ENCODE peak calls at places on chromosome 15, in six cellular contexts. One of them, this sample, is unnamed.
A peak's percentile ranks its signal among the peaks of the same experiment; 100 is the strongest.

GRCh38 chr15:90351479-90352108 is 490 bp upstream of the ZNF774 start:
- DNase-seq in progenitor cell of endocrine pancreas: no peak
- DNase-seq in WERI-Rb-1: no peak
- DNase-seq in PC-3: no peak
- DNase-seq in upper lobe of right lung: peak; percentile 66
- DNase-seq in MM.1S: no peak
- DNase-seq in this sample: peak; percentile 26

GRCh38 chr15:90895571-90896117 is 7.5 kb upstream of the MAN2A2 start:
- DNase-seq in WERI-Rb-1: peak; percentile 92
- DNase-seq in upper lobe of right lung: no peak
- DNase-seq in MM.1S: no peak
- DNase-seq in progenitor cell of endocrine pancreas: no peak
- DNase-seq in PC-3: no peak
- DNase-seq in this sample: no peak

GRCh38 chr15:74365619-74366445 is 1.6 kb downstream of the CYP11A1 start:
- DNase-seq in PC-3: no peak
- DNase-seq in progenitor cell of endocrine pancreas: peak; percentile 42
- DNase-seq in upper lobe of right lung: peak; percentile 77
- DNase-seq in WERI-Rb-1: no peak
- DNase-seq in MM.1S: peak; percentile 48
- DNase-seq in this sample: peak; percentile 68

GRCh38 chr15:25859838-25860645 is 3.1 kb downstream of the ATP10A start:
- DNase-seq in WERI-Rb-1: no peak
- DNase-seq in PC-3: peak; percentile 21
- DNase-seq in progenitor cell of endocrine pancreas: no peak
- DNase-seq in upper lobe of right lung: no peak
- DNase-seq in MM.1S: no peak
- DNase-seq in this sample: no peak

GRCh38 chr15:83904107-83904720 is 250.3 kb downstream of the ADAMTSL3 start:
- DNase-seq in WERI-Rb-1: no peak
- DNase-seq in MM.1S: no peak
- DNase-seq in upper lobe of right lung: no peak
- DNase-seq in PC-3: no peak
- DNase-seq in progenitor cell of endocrine pancreas: no peak
- DNase-seq in this sample: no peak

GRCh38 chr15:77499087-77499765 is 78.5 kb downstream of the HMG20A start:
- DNase-seq in upper lobe of right lung: no peak
- DNase-seq in WERI-Rb-1: no peak
- DNase-seq in PC-3: no peak
- DNase-seq in progenitor cell of endocrine pancreas: no peak
- DNase-seq in MM.1S: no peak
- DNase-seq in this sample: no peak

GRCh38 chr15:74983725-74984231 is 11.6 kb upstream of the SCAMP5 start:
- DNase-seq in WERI-Rb-1: no peak
- DNase-seq in progenitor cell of endocrine pancreas: no peak
- DNase-seq in MM.1S: peak; percentile 60
- DNase-seq in PC-3: peak; percentile 56
- DNase-seq in upper lobe of right lung: no peak
- DNase-seq in this sample: no peak

GRCh38 chr15:64151727-64152506 is at the start of gene SNX22:
- DNase-seq in upper lobe of right lung: peak; percentile 78
- DNase-seq in PC-3: no peak
- DNase-seq in MM.1S: peak; percentile 26
- DNase-seq in progenitor cell of endocrine pancreas: peak; percentile 25
- DNase-seq in WERI-Rb-1: no peak
- DNase-seq in this sample: no peak

GRCh38 chr15:38254065-38254883 is 1.6 kb downstream of the SPRED1 start:
- DNase-seq in WERI-Rb-1: peak; percentile 31
- DNase-seq in upper lobe of right lung: no peak
- DNase-seq in progenitor cell of endocrine pancreas: no peak
- DNase-seq in PC-3: peak; percentile 67
- DNase-seq in MM.1S: peak; percentile 78
- DNase-seq in this sample: peak; percentile 63

GRCh38 chr15:68781766-68782588 is 38.7 kb downstream of the ANP32A start:
- DNase-seq in upper lobe of right lung: no peak
- DNase-seq in progenitor cell of endocrine pancreas: no peak
- DNase-seq in WERI-Rb-1: peak; percentile 2
- DNase-seq in PC-3: no peak
- DNase-seq in MM.1S: no peak
- DNase-seq in this sample: no peak

GRCh38 chr15:59255647-59256380 is 49.2 kb downstream of the LDHAL6B start:
- DNase-seq in PC-3: peak; percentile 45
- DNase-seq in upper lobe of right lung: no peak
- DNase-seq in WERI-Rb-1: no peak
- DNase-seq in progenitor cell of endocrine pancreas: no peak
- DNase-seq in MM.1S: no peak
- DNase-seq in this sample: no peak

GRCh38 chr15:58501636-58502178 is 69.9 kb downstream of the LIPC start:
- DNase-seq in upper lobe of right lung: no peak
- DNase-seq in MM.1S: no peak
- DNase-seq in PC-3: no peak
- DNase-seq in progenitor cell of endocrine pancreas: no peak
- DNase-seq in WERI-Rb-1: no peak
- DNase-seq in this sample: no peak

GRCh38 chr15:30953731-30954378 is 37.6 kb downstream of the MTMR10 start:
- DNase-seq in PC-3: peak; percentile 91
- DNase-seq in WERI-Rb-1: no peak
- DNase-seq in MM.1S: no peak
- DNase-seq in progenitor cell of endocrine pancreas: no peak
- DNase-seq in upper lobe of right lung: no peak
- DNase-seq in this sample: no peak

GRCh38 chr15:62648954-62649353 is 393.6 kb upstream of the TPM1 start:
- DNase-seq in WERI-Rb-1: peak; percentile 31
- DNase-seq in upper lobe of right lung: no peak
- DNase-seq in PC-3: peak; percentile 59
- DNase-seq in MM.1S: no peak
- DNase-seq in progenitor cell of endocrine pancreas: no peak
- DNase-seq in this sample: peak; percentile 23

GRCh38 chr15:64022571-64022970 is 23.7 kb downstream of the DAPK2 start:
- DNase-seq in upper lobe of right lung: no peak
- DNase-seq in progenitor cell of endocrine pancreas: no peak
- DNase-seq in MM.1S: no peak
- DNase-seq in WERI-Rb-1: no peak
- DNase-seq in PC-3: no peak
- DNase-seq in this sample: no peak

GRCh38 chr15:34182942-34183341 is 27.0 kb downstream of the KATNBL1 start:
- DNase-seq in progenitor cell of endocrine pancreas: no peak
- DNase-seq in MM.1S: no peak
- DNase-seq in upper lobe of right lung: no peak
- DNase-seq in WERI-Rb-1: no peak
- DNase-seq in PC-3: peak; percentile 27
- DNase-seq in this sample: no peak

GRCh38 chr15:63628123-63628822 is 31.1 kb downstream of the FBXL22 start:
- DNase-seq in progenitor cell of endocrine pancreas: no peak
- DNase-seq in MM.1S: no peak
- DNase-seq in WERI-Rb-1: no peak
- DNase-seq in PC-3: no peak
- DNase-seq in upper lobe of right lung: no peak
- DNase-seq in this sample: no peak

GRCh38 chr15:97101572-97101971 is 771.1 kb downstream of the NR2F2 start:
- DNase-seq in WERI-Rb-1: no peak
- DNase-seq in MM.1S: no peak
- DNase-seq in progenitor cell of endocrine pancreas: no peak
- DNase-seq in upper lobe of right lung: no peak
- DNase-seq in PC-3: no peak
- DNase-seq in this sample: no peak

GRCh38 chr15:47885921-47886320 is 168.6 kb downstream of the SEMA6D start:
- DNase-seq in PC-3: peak; percentile 82
- DNase-seq in WERI-Rb-1: no peak
- DNase-seq in progenitor cell of endocrine pancreas: no peak
- DNase-seq in MM.1S: no peak
- DNase-seq in upper lobe of right lung: no peak
- DNase-seq in this sample: no peak

GRCh38 chr15:98917417-98917816 is 90.2 kb downstream of the PGPEP1L start:
- DNase-seq in progenitor cell of endocrine pancreas: no peak
- DNase-seq in PC-3: no peak
- DNase-seq in upper lobe of right lung: no peak
- DNase-seq in WERI-Rb-1: no peak
- DNase-seq in MM.1S: no peak
- DNase-seq in this sample: no peak

DNA sequence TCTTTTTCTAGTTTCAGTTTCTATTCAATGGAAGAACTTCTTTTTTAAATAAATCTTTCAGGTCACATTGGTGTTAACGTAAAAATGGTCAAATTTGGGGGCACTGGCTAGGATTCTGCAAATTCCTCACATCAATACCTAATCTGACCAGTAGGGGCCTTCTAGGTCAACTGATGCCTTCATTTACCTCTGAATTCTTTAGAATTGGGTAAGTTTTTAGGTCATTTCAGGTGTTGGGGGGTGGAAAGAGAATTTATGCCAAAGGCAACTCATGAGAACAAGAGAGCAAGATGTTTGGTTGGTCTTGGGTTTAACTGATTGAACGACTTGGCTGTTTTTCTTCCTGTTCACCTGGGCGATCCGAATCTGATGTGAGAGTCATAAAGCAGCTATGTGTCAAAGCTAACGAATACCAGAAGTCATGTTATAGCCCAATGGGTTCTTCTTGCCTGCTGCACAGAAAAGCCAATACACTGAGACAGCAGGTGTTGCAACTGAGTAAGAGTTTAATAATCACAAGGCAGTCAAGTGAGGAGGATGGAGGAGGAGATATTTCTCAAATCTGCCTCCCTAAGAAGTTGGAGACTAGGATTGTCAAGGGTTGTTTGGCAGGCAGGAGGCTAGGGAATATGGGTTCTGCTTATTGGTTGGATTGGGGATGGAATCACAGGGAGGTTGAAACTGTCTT is 15.3 kb downstream of the LRRC49 start:
- DNase-seq in upper lobe of right lung: no peak
- DNase-seq in PC-3: no peak
- DNase-seq in progenitor cell of endocrine pancreas: no peak
- DNase-seq in WERI-Rb-1: no peak
- DNase-seq in MM.1S: no peak
- DNase-seq in this sample: no peak
- TF ChIP-seq CTCF in upper lobe of right lung: no peak
- TF ChIP-seq CTCF in PC-3: peak; percentile 50
- TF ChIP-seq CTCF in progenitor cell of endocrine pancreas: peak; percentile 40
- TF ChIP-seq CTCF in WERI-Rb-1: peak; percentile 19
- TF ChIP-seq CTCF in MM.1S: peak; percentile 32
- TF ChIP-seq CTCF in this sample: no peak

DNA sequence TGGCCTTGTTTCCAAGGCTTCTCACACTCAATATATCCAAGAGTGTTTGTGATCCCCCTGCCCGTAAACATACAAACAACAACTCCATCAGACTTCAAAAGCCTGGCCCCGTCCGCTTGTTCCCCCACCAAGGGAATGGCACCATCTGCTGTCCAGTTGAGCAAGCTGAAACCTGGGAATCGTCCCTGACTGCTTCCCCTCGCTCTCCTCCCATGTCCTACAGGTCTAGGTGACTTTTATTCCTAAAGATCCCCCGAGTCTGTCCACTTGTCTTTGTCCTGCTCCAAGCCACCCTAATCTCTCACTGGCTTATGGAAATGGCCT is 27.9 kb upstream of the FAM174B start:
- DNase-seq in PC-3: peak; percentile 81
- DNase-seq in progenitor cell of endocrine pancreas: peak; percentile 32
- DNase-seq in WERI-Rb-1: peak; percentile 77
- DNase-seq in MM.1S: no peak
- DNase-seq in upper lobe of right lung: no peak
- DNase-seq in this sample: no peak
- TF ChIP-seq CTCF in PC-3: peak; percentile 91
- TF ChIP-seq CTCF in progenitor cell of endocrine pancreas: peak; percentile 72
- TF ChIP-seq CTCF in WERI-Rb-1: peak; percentile 86
- TF ChIP-seq CTCF in MM.1S: peak; percentile 60
- TF ChIP-seq CTCF in upper lobe of right lung: peak; percentile 42
- TF ChIP-seq CTCF in this sample: no peak

GRCh38 chr15:52331490-52332240 is 36.1 kb upstream of the MYO5C start:
- DNase-seq in PC-3: peak; percentile 92
- DNase-seq in progenitor cell of endocrine pancreas: no peak
- DNase-seq in upper lobe of right lung: no peak
- DNase-seq in WERI-Rb-1: peak; percentile 27
- DNase-seq in MM.1S: peak; percentile 92
- DNase-seq in this sample: peak; percentile 74
- TF ChIP-seq CTCF in PC-3: peak; percentile 74
- TF ChIP-seq CTCF in progenitor cell of endocrine pancreas: peak; percentile 34
- TF ChIP-seq CTCF in upper lobe of right lung: peak; percentile 34
- TF ChIP-seq CTCF in WERI-Rb-1: peak; percentile 69
- TF ChIP-seq CTCF in MM.1S: peak; percentile 67
- TF ChIP-seq CTCF in this sample: peak; percentile 46

GRCh38 chr15:67076147-67076843 is 10.9 kb downstream of the SMAD3 start:
- DNase-seq in WERI-Rb-1: no peak
- DNase-seq in PC-3: peak; percentile 81
- DNase-seq in upper lobe of right lung: no peak
- DNase-seq in progenitor cell of endocrine pancreas: no peak
- DNase-seq in MM.1S: no peak
- DNase-seq in this sample: peak; percentile 56
- TF ChIP-seq CTCF in WERI-Rb-1: no peak
- TF ChIP-seq CTCF in PC-3: no peak
- TF ChIP-seq CTCF in upper lobe of right lung: no peak
- TF ChIP-seq CTCF in progenitor cell of endocrine pancreas: no peak
- TF ChIP-seq CTCF in MM.1S: no peak
- TF ChIP-seq CTCF in this sample: no peak

GRCh38 chr15:92184142-92184541 is 209.5 kb upstream of the ST8SIA2 start:
- DNase-seq in progenitor cell of endocrine pancreas: no peak
- DNase-seq in MM.1S: no peak
- DNase-seq in upper lobe of right lung: no peak
- DNase-seq in WERI-Rb-1: no peak
- DNase-seq in PC-3: no peak
- DNase-seq in this sample: no peak
- TF ChIP-seq CTCF in progenitor cell of endocrine pancreas: no peak
- TF ChIP-seq CTCF in MM.1S: no peak
- TF ChIP-seq CTCF in upper lobe of right lung: no peak
- TF ChIP-seq CTCF in WERI-Rb-1: no peak
- TF ChIP-seq CTCF in PC-3: no peak
- TF ChIP-seq CTCF in this sample: no peak

This sample was measured in GM20000.